ENCODE peak calls at places on chromosomes 6 and 20, in ten cellular contexts. Z is activated T-cell treated with anti-CD3 and anti-CD28 coated beads, Interleukin-2, amount 50 U/mL, for 72 hours; C is G401; W is GOT3; H is brain microvascular endothelial cell; X is stimulated activated naive CD8-positive, alpha-beta T cell treated with anti-CD3 and anti-CD28 coated beads, Interleukin-15, Interleukin-2, amounts not matched to agents 100 U/mL and 50 U/mL, for 24 hours; O is fibroblast of the conjunctiva; A is lower lobe of right lung; M is effector memory CD4-positive, alpha-beta T cell; Q is HTR-8/SVneo. G is an unnamed sample.

GRCh38 chr6:163710552-163710951 is 296.0 kb downstream of the QKI start:
- DNase-seq in X (no peak), O (no peak), Q (no peak), H (no peak), W (no peak), Z (no peak), C (no peak), M (no peak), A (no peak), G (no peak)

GRCh38 chr6:68975064-68975463 is 340.0 kb downstream of the ADGRB3 start:
- DNase-seq in Z (no peak), Q (no peak), O (no peak), C (peak; percentile 76), X (no peak), M (no peak), H (peak; percentile 7), A (no peak), W (no peak), G (no peak)

GRCh38 chr6:56346958-56347357 is 99.6 kb upstream of the COL21A1 start:
- DNase-seq in M (no peak), A (no peak), C (no peak), X (no peak), Q (no peak), O (no peak), W (no peak), Z (no peak), H (peak; percentile 27), G (no peak)

GRCh38 chr6:121711472-121711871 is 276.0 kb downstream of the GJA1 start:
- DNase-seq in C (no peak), A (no peak), X (no peak), O (no peak), M (no peak), Q (no peak), Z (no peak), W (no peak), H (no peak), G (no peak)

GRCh38 chr6:134720353-134721094 is 229.4 kb downstream of the ALDH8A1 start:
- DNase-seq in M (no peak), Z (no peak), O (no peak), A (no peak), C (peak; percentile 77), H (no peak), X (no peak), W (no peak), Q (no peak), G (no peak)

GRCh38 chr6:116447496-116448011 is 13.6 kb upstream of the CALHM6 start:
- DNase-seq in M (no peak), O (peak; percentile 66), C (no peak), Q (peak; percentile 63), W (no peak), H (peak; percentile 94), X (no peak), A (no peak), Z (no peak), G (peak; percentile 97)

GRCh38 chr20:63553933-63554290 is at the start of gene FNDC11:
- DNase-seq in O (no peak), W (no peak), M (peak; percentile 35), X (peak; percentile 64), H (no peak), Z (peak; percentile 57), C (no peak), Q (no peak), A (peak; percentile 69), G (no peak)

GRCh38 chr20:62831854-62832211 is 15.0 kb downstream of the COL9A3 start:
- DNase-seq in O (no peak), Q (no peak), X (no peak), C (no peak), M (no peak), A (no peak), Z (no peak), W (no peak), H (no peak), G (no peak)

GRCh38 chr20:35598899-35599775 is 16.5 kb upstream of the SPAG4 start:
- DNase-seq in A (no peak), H (no peak), M (no peak), X (no peak), Z (no peak), Q (no peak), C (no peak), W (no peak), O (no peak), G (no peak)

GRCh38 chr6:67694127-67694526 is 941.0 kb upstream of the ADGRB3 start:
- DNase-seq in H (no peak), Q (no peak), A (no peak), M (no peak), C (no peak), X (no peak), O (no peak), Z (no peak), W (no peak), G (no peak)

GRCh38 chr20:11917663-11918062 is at the start of gene BTBD3:
- DNase-seq in A (peak; percentile 43), Z (no peak), W (no peak), X (no peak), Q (no peak), C (peak; percentile 98), O (peak; percentile 64), H (peak; percentile 51), M (no peak), G (peak; percentile 49)

GRCh38 chr6:168636147-168636982 is 195.4 kb downstream of the SMOC2 start:
- DNase-seq in M (no peak), X (no peak), H (no peak), A (no peak), W (no peak), O (no peak), Q (no peak), Z (no peak), C (no peak), G (no peak)

GRCh38 chr20:50596694-50597021 is 86.5 kb downstream of the PTPN1 start:
- DNase-seq in A (no peak), M (no peak), C (no peak), H (no peak), O (no peak), W (no peak), X (no peak), Q (no peak), Z (no peak), G (no peak)

GRCh38 chr20:60718743-60719142 is 533.3 kb upstream of the CDH4 start:
- DNase-seq in C (no peak), X (no peak), Q (no peak), A (no peak), W (no peak), O (no peak), Z (no peak), H (no peak), M (no peak), G (no peak)

GRCh38 chr6:99521557-99522286 is 6.5 kb upstream of the USP45 start:
- DNase-seq in Q (peak; percentile 20), A (no peak), C (no peak), Z (no peak), H (peak; percentile 59), M (no peak), W (no peak), X (no peak), O (peak; percentile 56), G (peak; percentile 39)

G was measured in skeletal muscle cell.